ENCODE peak calls at places on chromosomes 12 and 14, in eight cellular contexts. T is astrocyte, Y is MM.1S, Q is psoas muscle, G is A549, Z is cardiac muscle cell, E is DND-41, H is left ventricle myocardium inferior. C is an unnamed sample. For H3K4me1, the result is how much of the 10 kb centered on the place peaks cover.

GRCh38 chr12:65278576-65279386 is at the start of gene MSRB3:
- DNase-seq in Z (peak), H (peak), T (peak), E (peak), Q (peak), G (peak), Y (peak), C (peak)

GRCh38 chr14:101113835-101114725 is 210.6 kb upstream of the RTL1 start:
- DNase-seq in T (no peak), Y (no peak), Z (no peak), E (no peak), Q (no peak), G (no peak), H (no peak), C (no peak)

GRCh38 chr12:71838661-71839060 is 898 bp upstream of the TBC1D15 start:
- DNase-seq in Q (no peak), Y (no peak), E (no peak), T (no peak), H (no peak), G (no peak), Z (no peak), C (no peak)

GRCh38 chr12:102249073-102249854 is 51.6 kb upstream of the PMCH start:
- DNase-seq in Y (no peak), H (no peak), Z (no peak), Q (no peak), T (peak), G (no peak), E (no peak), C (peak)

GRCh38 chr14:105700622-105701288 is 174.4 kb downstream of the TMEM121 start:
- DNase-seq in Y (peak), T (no peak), G (no peak), Q (no peak), E (no peak), H (no peak), Z (no peak), C (no peak)

GRCh38 chr12:51591020-51591901 is at the start of gene SCN8A:
- DNase-seq in Z (peak), T (peak), H (peak), Q (peak), Y (peak), G (peak), E (peak), C (peak)

GRCh38 chr12:90216815-90217214 is 508.2 kb upstream of the ATP2B1 start:
- DNase-seq in Q (no peak), H (no peak), Z (no peak), Y (no peak), E (no peak), T (peak), G (no peak), C (no peak)

GRCh38 chr12:80939231-80939950 is 1.7 kb upstream of the LIN7A start:
- DNase-seq in G (no peak), Z (no peak), H (no peak), T (no peak), Y (no peak), E (no peak), Q (no peak), C (no peak)

GRCh38 chr14:59419383-59419782 is 45.8 kb downstream of the GPR135 start:
- DNase-seq in H (no peak), E (no peak), Q (no peak), G (no peak), T (no peak), Z (no peak), Y (no peak), C (no peak)

GRCh38 chr14:94171208-94171607 is 2.9 kb upstream of the PPP4R4 start:
- DNase-seq in Z (no peak), H (no peak), Y (no peak), Q (no peak), T (peak), G (no peak), E (no peak), C (peak)

GRCh38 chr12:57467915-57468314 is 8.3 kb downstream of the GLI1 start:
- DNase-seq in T (no peak), Y (no peak), Z (no peak), E (no peak), G (no peak), Q (no peak), H (no peak), C (no peak)

GRCh38 chr14:24903337-24903736 is 146.6 kb downstream of the STXBP6 start:
- DNase-seq in G (no peak), Y (no peak), T (peak), H (no peak), Z (no peak), Q (no peak), E (no peak), C (peak)

GRCh38 chr14:49673586-49673985 is 14.4 kb downstream of the POLE2 start:
- DNase-seq in Z (no peak), H (no peak), Y (no peak), Q (no peak), G (no peak), T (no peak), E (no peak), C (no peak)

GRCh38 chr12:124727244-124727673 is 136.4 kb downstream of the SCARB1 start:
- DNase-seq in E (no peak), T (peak), Y (peak), Z (no peak), Q (peak), G (no peak), H (peak), C (no peak)

GRCh38 chr12:53603196-53603595 is 23.0 kb downstream of the ATF7 start:
- DNase-seq in Z (no peak), H (no peak), Q (no peak), T (no peak), G (no peak), Y (no peak), E (no peak), C (no peak)
- H3K4me1 ChIP-seq in Z (under half), H (half or more), Q (under half), T (under half), G (under half), Y (under half), E (under half), C (under half)

DNA sequence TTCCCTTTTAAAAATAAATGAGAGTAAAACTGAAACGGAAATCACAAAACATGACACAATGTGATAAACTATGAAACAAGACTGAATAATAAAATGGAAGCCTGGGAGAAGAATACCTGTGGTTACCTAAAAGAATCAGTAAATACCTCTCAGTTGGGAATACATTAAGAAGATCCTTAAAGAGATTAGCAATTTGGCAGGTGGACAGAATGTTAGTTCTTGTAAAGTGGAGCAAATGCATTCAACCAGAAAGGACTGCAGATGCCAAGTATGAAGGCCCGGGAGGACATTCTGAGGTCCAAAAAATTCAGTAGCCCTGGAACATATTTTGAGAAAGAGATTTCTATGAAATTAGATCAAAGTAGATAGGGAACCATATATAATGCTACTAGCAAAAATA is 861.3 kb upstream of the SEL1L start:
- DNase-seq in E (no peak), Q (no peak), H (no peak), G (no peak), Z (no peak), Y (no peak), T (no peak), C (peak)
- TF ChIP-seq CTCF in E (no peak), Q (no peak), H (no peak), G (no peak), Z (no peak), Y (no peak), T (no peak), C (no peak)

GRCh38 chr14:58298477-58298879 is at the start of gene ARID4A:
- DNase-seq in T (no peak), G (no peak), E (no peak), Q (peak), Z (no peak), H (peak), Y (no peak), C (no peak)
- H3K4me1 ChIP-seq in T (under half), G (under half), E (under half), Q (under half), Z (under half), H (half or more), Y (under half), C (under half)

GRCh38 chr12:116141110-116141832 is 136.2 kb downstream of the MED13L start:
- DNase-seq in T (no peak), Y (no peak), H (no peak), Q (no peak), Z (no peak), E (no peak), G (no peak), C (no peak)
- TF ChIP-seq CTCF in T (no peak), Y (no peak), H (peak), Q (peak), Z (no peak), E (peak), G (peak), C (peak)

GRCh38 chr12:94620611-94621010 is 29.7 kb downstream of the TMCC3 start:
- DNase-seq in H (no peak), Z (no peak), T (no peak), G (no peak), Y (no peak), Q (no peak), E (no peak), C (no peak)
- H3K4me1 ChIP-seq in H (under half), Z (under half), T (under half), G (under half), Y (under half), Q (half or more), E (under half), C (half or more)

GRCh38 chr14:41062826-41063225 is 543.9 kb upstream of the LRFN5 start:
- DNase-seq in E (no peak), Z (no peak), Q (no peak), T (peak), G (no peak), H (no peak), Y (no peak), C (peak)
- TF ChIP-seq CTCF in E (no peak), Z (no peak), Q (no peak), T (no peak), G (no peak), H (no peak), Y (no peak), C (no peak)

DNA sequence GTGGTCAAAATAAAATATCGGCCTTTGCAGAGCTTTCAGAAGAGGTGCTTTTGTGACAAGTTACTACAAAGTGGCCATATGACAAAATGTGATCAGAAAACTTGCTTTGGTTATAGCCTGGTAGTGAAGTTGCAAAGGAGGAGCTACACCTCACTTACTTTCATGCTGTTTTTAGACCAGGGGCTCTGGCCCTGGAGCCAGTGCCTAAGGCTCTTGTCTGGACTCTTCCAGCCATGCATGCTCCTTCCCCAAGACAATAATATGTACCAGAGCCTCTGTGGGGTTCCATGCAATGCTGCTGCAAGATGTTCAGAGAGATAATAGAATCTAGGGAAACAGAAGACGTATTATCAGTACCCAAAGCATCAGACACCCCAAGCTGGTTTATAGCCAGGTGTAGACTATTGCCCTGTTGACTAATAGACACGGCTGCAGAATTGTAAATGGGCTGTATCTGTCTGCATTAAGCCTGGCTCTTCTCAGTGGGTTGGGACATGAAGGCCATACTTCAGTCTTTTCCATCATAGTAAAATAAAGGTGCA is 88.5 kb downstream of the EGLN3 start:
- DNase-seq in Y (no peak), Z (no peak), G (no peak), T (no peak), Q (no peak), E (no peak), H (no peak), C (no peak)
- H3K4me1 ChIP-seq in Y (under half), Z (under half), G (under half), T (under half), Q (under half), E (under half), H (under half), C (under half)

DNA sequence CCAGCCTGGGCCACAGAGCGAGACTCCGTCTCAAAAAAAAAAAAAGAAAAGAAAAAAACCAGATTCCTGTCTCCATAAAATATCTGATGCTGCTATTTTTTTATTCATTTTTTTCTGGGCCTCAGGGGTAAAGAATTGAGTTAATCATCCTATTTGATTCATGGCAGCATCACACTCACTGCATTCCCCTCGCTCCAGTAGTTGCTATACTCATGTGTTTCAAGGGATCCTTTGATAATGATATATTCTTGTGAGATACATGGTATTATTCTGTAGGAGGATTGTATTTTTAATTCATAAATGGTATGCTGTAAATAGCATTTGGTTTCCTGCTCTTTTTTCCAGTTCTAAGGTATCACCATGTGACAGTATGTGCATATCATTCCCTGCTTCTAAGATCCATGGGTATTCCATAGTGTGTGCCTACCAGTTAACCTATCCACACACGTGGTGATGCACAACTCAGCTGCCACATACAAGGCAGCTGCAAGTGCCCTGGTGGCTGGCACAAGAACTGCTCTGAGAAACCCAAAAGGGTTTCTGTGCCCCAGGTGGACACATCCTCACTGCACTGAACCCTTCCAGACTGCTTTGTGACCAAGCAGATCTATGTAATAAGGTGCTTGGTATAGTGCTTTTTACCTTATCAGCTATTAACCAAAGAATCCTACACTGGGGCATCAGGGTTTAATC is 74.7 kb downstream of the ZFP36L1 start:
- DNase-seq in G (peak), Z (no peak), H (no peak), T (no peak), Y (no peak), E (peak), Q (no peak), C (no peak)
- TF ChIP-seq CTCF in G (peak), Z (peak), H (no peak), T (peak), Y (no peak), E (peak), Q (no peak), C (peak)

DNA sequence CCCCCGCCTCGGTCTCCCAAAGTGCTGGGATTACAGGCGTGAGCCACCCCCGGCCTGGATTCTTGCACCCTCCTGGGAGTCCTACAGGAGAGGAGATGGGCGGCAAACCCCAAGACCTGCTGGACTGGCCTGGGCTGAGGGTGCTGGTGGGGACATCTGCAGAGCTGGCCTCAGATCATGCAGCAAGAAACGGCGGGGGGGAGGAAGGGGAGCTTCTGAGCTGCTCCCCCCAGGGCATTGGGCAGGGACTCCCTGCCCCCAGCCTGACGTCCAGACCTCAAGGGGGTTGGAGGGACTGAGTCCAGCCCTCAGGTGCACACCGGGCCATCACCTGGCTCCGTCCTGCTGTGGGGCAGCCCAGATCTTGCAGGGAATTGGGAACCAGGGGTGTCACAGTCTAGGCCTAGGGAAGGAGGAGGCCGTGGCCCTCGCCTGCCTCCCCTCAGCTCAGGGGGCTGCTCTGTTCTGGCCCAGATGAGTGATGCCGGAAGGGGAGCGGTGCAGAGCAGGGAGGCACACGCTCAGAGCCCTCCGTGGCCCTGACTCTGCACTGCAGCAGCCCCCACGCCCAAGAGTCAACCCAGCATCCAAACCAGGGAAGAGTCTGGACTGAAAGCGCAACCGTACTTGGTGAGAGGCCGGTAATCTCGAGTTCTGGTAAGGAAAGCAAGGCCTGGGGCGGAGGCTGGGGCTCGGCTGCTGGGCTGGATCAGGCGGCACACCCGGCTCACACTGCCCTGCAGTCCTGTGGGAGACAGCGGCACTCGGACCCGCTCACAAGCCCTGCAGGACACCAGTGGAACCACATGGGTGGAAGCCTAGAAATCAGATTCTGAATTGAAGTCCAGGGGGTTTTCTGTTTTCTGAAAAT is 8.9 kb upstream of the AMN start:
- DNase-seq in G (peak), Z (no peak), Y (no peak), Q (no peak), E (no peak), H (no peak), T (no peak), C (no peak)
- H3K4me1 ChIP-seq in G (under half), Z (under half), Y (under half), Q (under half), E (under half), H (under half), T (under half), C (under half)

GRCh38 chr14:99480856-99481744 is at the start of the genes CCNK and SETD3:
- DNase-seq in G (peak), Y (peak), E (peak), T (peak), Q (peak), Z (peak), H (peak), C (peak)

GRCh38 chr14:99479160-99479902 is 1.3 kb downstream of the SETD3 start:
- DNase-seq in Y (no peak), G (no peak), E (no peak), Q (no peak), H (no peak), Z (no peak), T (no peak), C (no peak)

GRCh38 chr14:99478133-99478532 is 2.5 kb downstream of the SETD3 start:
- DNase-seq in E (no peak), Q (no peak), H (no peak), Y (no peak), T (no peak), G (no peak), Z (no peak), C (no peak)

GRCh38 chr14:99481745-99482099 is 513 bp downstream of the CCNK start:
- DNase-seq in Q (no peak), Z (peak), G (peak), H (no peak), E (peak), T (peak), Y (peak), C (no peak)

GRCh38 chr14:99479903-99480855 is 480 bp downstream of the SETD3 start:
- DNase-seq in G (peak), E (peak), Y (no peak), Q (peak), Z (peak), H (peak), T (peak), C (peak)
- TF ChIP-seq CTCF in G (no peak), E (peak), Y (no peak), Q (peak), Z (no peak), H (peak), T (no peak), C (peak)

C was measured in foreskin keratinocyte.